ENCODE peak calls at places on chromosomes 12 and 14, in nine cellular contexts. R is ovary, T is adrenal gland, B is transverse colon, D is H54, Q is lower leg skin, U is A549, L is heart left ventricle, S is suprapubic skin. K is an unnamed sample.
A peak's percentile ranks its signal among the peaks of the same experiment; 100 is the strongest.

GRCh38 chr12:24902521-24903304 is 46.2 kb downstream of the BCAT1 start:
- DNase-seq in R (no peak), T (peak; percentile 17), B (no peak), D (no peak), Q (no peak), U (no peak), L (no peak), S (no peak), K (no peak)

GRCh38 chr12:68340404-68341270 is 8.5 kb upstream of the MDM1 start:
- DNase-seq in R (no peak), T (no peak), B (no peak), D (no peak), Q (no peak), U (no peak), L (no peak), S (no peak), K (no peak)

GRCh38 chr14:106039400-106039799 is 513.0 kb downstream of the TMEM121 start:
- DNase-seq in R (no peak), T (no peak), B (peak; percentile 29), D (peak; percentile 7), Q (no peak), U (no peak), L (no peak), S (no peak), K (no peak)

GRCh38 chr14:42192659-42193425 is 586.2 kb downstream of the LRFN5 start:
- DNase-seq in R (no peak), T (no peak), B (no peak), D (peak; percentile 1), Q (peak; percentile 14), U (peak; percentile 17), L (no peak), S (no peak), K (no peak)

GRCh38 chr12:76768566-76768965 is 4.7 kb downstream of the ZDHHC17 start:
- DNase-seq in R (no peak), T (no peak), B (no peak), D (no peak), Q (no peak), U (no peak), L (no peak), S (no peak), K (no peak)

GRCh38 chr12:120101617-120102016 is 14.9 kb downstream of the RAB35 start:
- DNase-seq in R (no peak), T (no peak), B (no peak), D (no peak), Q (no peak), U (no peak), L (no peak), S (no peak), K (no peak)

GRCh38 chr12:48121522-48121921 is 2.4 kb downstream of the PFKM start:
- DNase-seq in R (no peak), T (no peak), B (no peak), D (no peak), Q (no peak), U (no peak), L (no peak), S (no peak), K (no peak)

GRCh38 chr12:110636516-110636915 is 22.6 kb downstream of the TCTN1 start:
- DNase-seq in R (no peak), T (no peak), B (no peak), D (no peak), Q (no peak), U (no peak), L (no peak), S (no peak), K (no peak)

GRCh38 chr12:111761706-111762105 is 5.0 kb upstream of the ALDH2 start:
- DNase-seq in R (no peak), T (no peak), B (no peak), D (no peak), Q (no peak), U (no peak), L (no peak), S (no peak), K (no peak)

GRCh38 chr12:109783965-109784244 is 49.3 kb downstream of the TRPV4 start:
- DNase-seq in R (no peak), T (no peak), B (no peak), D (no peak), Q (no peak), U (no peak), L (no peak), S (no peak), K (no peak)

GRCh38 chr14:62585247-62585646 is 460.0 kb downstream of the KCNH5 start:
- DNase-seq in R (no peak), T (no peak), B (no peak), D (no peak), Q (no peak), U (no peak), L (no peak), S (no peak), K (no peak)

GRCh38 chr12:66217342-66217929 is 28.4 kb downstream of the IRAK3 start:
- DNase-seq in R (no peak), T (no peak), B (no peak), D (no peak), Q (no peak), U (no peak), L (no peak), S (no peak), K (no peak)

GRCh38 chr12:123150804-123151678 is at the start of gene PITPNM2:
- DNase-seq in R (peak; percentile 73), T (peak; percentile 65), B (peak; percentile 70), D (peak; percentile 53), Q (no peak), U (peak; percentile 57), L (peak; percentile 70), S (no peak), K (peak; percentile 53)

GRCh38 chr14:65356327-65356836 is 56.1 kb upstream of the FUT8 start:
- DNase-seq in R (no peak), T (no peak), B (no peak), D (peak; percentile 71), Q (peak; percentile 35), U (peak; percentile 41), L (no peak), S (no peak), K (peak; percentile 67)

GRCh38 chr12:6336079-6336858 is 5.6 kb downstream of the TNFRSF1A start:
- DNase-seq in R (peak; percentile 97), T (peak; percentile 96), B (peak; percentile 92), D (peak; percentile 93), Q (peak; percentile 93), U (peak; percentile 99), L (peak; percentile 97), S (peak; percentile 95), K (peak; percentile 93)

GRCh38 chr12:89829434-89829975 is 120.9 kb upstream of the ATP2B1 start:
- DNase-seq in R (no peak), T (no peak), B (no peak), D (no peak), Q (no peak), U (no peak), L (no peak), S (no peak), K (no peak)

GRCh38 chr12:89831696-89832095 is 123.1 kb upstream of the ATP2B1 start:
- DNase-seq in R (no peak), T (no peak), B (no peak), D (no peak), Q (no peak), U (no peak), L (no peak), S (no peak), K (no peak)

GRCh38 chr12:89832336-89832735 is 123.7 kb upstream of the ATP2B1 start:
- DNase-seq in R (no peak), T (no peak), B (no peak), D (no peak), Q (no peak), U (no peak), L (no peak), S (no peak), K (no peak)

GRCh38 chr12:89836026-89836425 is 127.4 kb upstream of the ATP2B1 start:
- DNase-seq in R (no peak), T (no peak), B (no peak), D (no peak), Q (no peak), U (no peak), L (no peak), S (no peak), K (no peak)

GRCh38 chr12:89833337-89834252 is 125.0 kb upstream of the ATP2B1 start:
- DNase-seq in R (no peak), T (no peak), B (no peak), D (no peak), Q (no peak), U (no peak), L (no peak), S (no peak), K (no peak)
- TF ChIP-seq POLR2A in R (no peak), T (no peak), B (no peak), D (no peak), Q (no peak), U (no peak), L (no peak), S (no peak), K (no peak)

GRCh38 chr14:104109121-104109541 is 23.6 kb downstream of the ASPG start:
- DNase-seq in R (peak; percentile 15), T (no peak), B (no peak), D (no peak), Q (no peak), U (no peak), L (no peak), S (peak; percentile 72), K (peak; percentile 37)
- TF ChIP-seq POLR2A in R (no peak), T (no peak), B (no peak), D (no peak), Q (no peak), U (no peak), L (no peak), S (no peak), K (no peak)

GRCh38 chr12:20369164-20370000 is 1.0 kb downstream of the PDE3A start:
- DNase-seq in R (peak; percentile 74), T (peak; percentile 32), B (peak; percentile 84), D (no peak), Q (peak; percentile 20), U (peak; percentile 21), L (peak; percentile 92), S (peak; percentile 81), K (no peak)
- TF ChIP-seq POLR2A in R (no peak), T (no peak), B (peak; percentile 88), D (peak; percentile 58), Q (no peak), U (peak; percentile 50), L (peak; percentile 91), S (no peak), K (peak; percentile 87)

DNA sequence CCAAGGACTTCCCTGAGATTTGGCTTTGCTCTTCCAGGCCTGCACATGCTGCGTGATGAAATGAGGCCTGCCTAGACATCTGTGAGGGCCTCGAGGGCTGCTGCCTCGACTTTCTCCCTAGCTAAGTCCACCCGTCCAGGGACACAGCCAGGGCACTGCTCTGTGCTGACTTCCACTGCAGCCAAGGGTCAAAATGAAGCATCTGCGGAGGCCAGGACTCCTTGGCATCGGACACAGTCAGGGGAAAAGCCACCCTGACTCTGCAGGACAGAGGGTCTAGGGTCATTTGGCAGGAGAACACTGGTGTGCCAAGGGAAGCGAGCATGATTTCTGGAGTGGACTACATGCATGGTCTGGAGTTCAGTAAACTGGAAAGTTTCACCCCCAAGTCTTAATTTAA is 10.7 kb downstream of the SLC25A47 start:
- DNase-seq in R (no peak), T (no peak), B (no peak), D (no peak), Q (no peak), U (no peak), L (peak; percentile 14), S (no peak), K (no peak)
- TF ChIP-seq POLR2A in R (no peak), T (no peak), B (no peak), D (no peak), Q (no peak), U (no peak), L (no peak), S (no peak), K (no peak)

GRCh38 chr12:105721915-105722314 is 391.4 kb downstream of the C12orf75 start:
- DNase-seq in R (no peak), T (no peak), B (no peak), D (no peak), Q (no peak), U (no peak), L (no peak), S (no peak), K (no peak)
- TF ChIP-seq POLR2A in R (no peak), T (no peak), B (no peak), D (no peak), Q (no peak), U (no peak), L (no peak), S (no peak), K (no peak)